ENCODE peak calls at places on chromosomes 2 and 18, in six cellular contexts. One of them, this sample, is unnamed.

GRCh38 chr18:51149605-51150429 is 47.7 kb downstream of the MEX3C start:
- DNase-seq in activated effector memory CD4-positive, alpha-beta T cell treated with anti-CD3 and anti-CD28 coated beads, Interleukin-2, amount 50 U/mL, for 16 hours: no peak
- DNase-seq in stimulated activated naive CD8-positive, alpha-beta T cell treated with anti-CD3 and anti-CD28 coated beads, Interleukin-15, Interleukin-2, amounts not matched to agents 100 U/mL and 50 U/mL, for 24 hours: peak; percentile 23
- DNase-seq in NCI-H1694: no peak
- DNase-seq in stimulated activated naive CD4-positive, alpha-beta T cell: no peak
- DNase-seq in DMS153: no peak
- DNase-seq in this sample: no peak

GRCh38 chr2:70728128-70728527 is 39.9 kb downstream of the ADD2 start:
- DNase-seq in NCI-H1694: no peak
- DNase-seq in DMS153: no peak
- DNase-seq in stimulated activated naive CD4-positive, alpha-beta T cell: no peak
- DNase-seq in stimulated activated naive CD8-positive, alpha-beta T cell treated with anti-CD3 and anti-CD28 coated beads, Interleukin-15, Interleukin-2, amounts not matched to agents 100 U/mL and 50 U/mL, for 24 hours: no peak
- DNase-seq in activated effector memory CD4-positive, alpha-beta T cell treated with anti-CD3 and anti-CD28 coated beads, Interleukin-2, amount 50 U/mL, for 16 hours: no peak
- DNase-seq in this sample: no peak

GRCh38 chr18:61132036-61132435 is 201.2 kb upstream of the CDH20 start:
- DNase-seq in activated effector memory CD4-positive, alpha-beta T cell treated with anti-CD3 and anti-CD28 coated beads, Interleukin-2, amount 50 U/mL, for 16 hours: no peak
- DNase-seq in stimulated activated naive CD4-positive, alpha-beta T cell: no peak
- DNase-seq in NCI-H1694: no peak
- DNase-seq in stimulated activated naive CD8-positive, alpha-beta T cell treated with anti-CD3 and anti-CD28 coated beads, Interleukin-15, Interleukin-2, amounts not matched to agents 100 U/mL and 50 U/mL, for 24 hours: no peak
- DNase-seq in DMS153: no peak
- DNase-seq in this sample: no peak

GRCh38 chr2:37201766-37202165 is 5.5 kb downstream of the CEBPZOS start:
- DNase-seq in DMS153: no peak
- DNase-seq in NCI-H1694: no peak
- DNase-seq in activated effector memory CD4-positive, alpha-beta T cell treated with anti-CD3 and anti-CD28 coated beads, Interleukin-2, amount 50 U/mL, for 16 hours: peak; percentile 67
- DNase-seq in stimulated activated naive CD4-positive, alpha-beta T cell: no peak
- DNase-seq in stimulated activated naive CD8-positive, alpha-beta T cell treated with anti-CD3 and anti-CD28 coated beads, Interleukin-15, Interleukin-2, amounts not matched to agents 100 U/mL and 50 U/mL, for 24 hours: peak; percentile 52
- DNase-seq in this sample: no peak

GRCh38 chr2:8144785-8145184 is 537.1 kb upstream of the ID2 start:
- DNase-seq in DMS153: no peak
- DNase-seq in activated effector memory CD4-positive, alpha-beta T cell treated with anti-CD3 and anti-CD28 coated beads, Interleukin-2, amount 50 U/mL, for 16 hours: no peak
- DNase-seq in NCI-H1694: no peak
- DNase-seq in stimulated activated naive CD4-positive, alpha-beta T cell: no peak
- DNase-seq in stimulated activated naive CD8-positive, alpha-beta T cell treated with anti-CD3 and anti-CD28 coated beads, Interleukin-15, Interleukin-2, amounts not matched to agents 100 U/mL and 50 U/mL, for 24 hours: no peak
- DNase-seq in this sample: no peak

GRCh38 chr2:217868911-217869334 is 133.9 kb downstream of the TNS1 start:
- DNase-seq in NCI-H1694: no peak
- DNase-seq in stimulated activated naive CD8-positive, alpha-beta T cell treated with anti-CD3 and anti-CD28 coated beads, Interleukin-15, Interleukin-2, amounts not matched to agents 100 U/mL and 50 U/mL, for 24 hours: no peak
- DNase-seq in DMS153: no peak
- DNase-seq in activated effector memory CD4-positive, alpha-beta T cell treated with anti-CD3 and anti-CD28 coated beads, Interleukin-2, amount 50 U/mL, for 16 hours: no peak
- DNase-seq in stimulated activated naive CD4-positive, alpha-beta T cell: no peak
- DNase-seq in this sample: no peak

GRCh38 chr2:241215421-241215820 is 26.9 kb downstream of the ANO7 start:
- DNase-seq in DMS153: no peak
- DNase-seq in NCI-H1694: peak; percentile 56
- DNase-seq in activated effector memory CD4-positive, alpha-beta T cell treated with anti-CD3 and anti-CD28 coated beads, Interleukin-2, amount 50 U/mL, for 16 hours: no peak
- DNase-seq in stimulated activated naive CD4-positive, alpha-beta T cell: no peak
- DNase-seq in stimulated activated naive CD8-positive, alpha-beta T cell treated with anti-CD3 and anti-CD28 coated beads, Interleukin-15, Interleukin-2, amounts not matched to agents 100 U/mL and 50 U/mL, for 24 hours: no peak
- DNase-seq in this sample: no peak

GRCh38 chr18:74598350-74599001 is 806 bp downstream of the ZNF407 start:
- DNase-seq in NCI-H1694: peak; percentile 13
- DNase-seq in activated effector memory CD4-positive, alpha-beta T cell treated with anti-CD3 and anti-CD28 coated beads, Interleukin-2, amount 50 U/mL, for 16 hours: peak; percentile 88
- DNase-seq in DMS153: peak; percentile 24
- DNase-seq in stimulated activated naive CD4-positive, alpha-beta T cell: peak; percentile 82
- DNase-seq in stimulated activated naive CD8-positive, alpha-beta T cell treated with anti-CD3 and anti-CD28 coated beads, Interleukin-15, Interleukin-2, amounts not matched to agents 100 U/mL and 50 U/mL, for 24 hours: peak; percentile 80
- DNase-seq in this sample: peak; percentile 55

GRCh38 chr2:156576005-156576404 is 139.8 kb downstream of the GPD2 start:
- DNase-seq in NCI-H1694: no peak
- DNase-seq in stimulated activated naive CD8-positive, alpha-beta T cell treated with anti-CD3 and anti-CD28 coated beads, Interleukin-15, Interleukin-2, amounts not matched to agents 100 U/mL and 50 U/mL, for 24 hours: no peak
- DNase-seq in activated effector memory CD4-positive, alpha-beta T cell treated with anti-CD3 and anti-CD28 coated beads, Interleukin-2, amount 50 U/mL, for 16 hours: no peak
- DNase-seq in stimulated activated naive CD4-positive, alpha-beta T cell: no peak
- DNase-seq in DMS153: no peak
- DNase-seq in this sample: no peak

GRCh38 chr2:72678036-72678435 is 147.8 kb downstream of the EXOC6B start:
- DNase-seq in DMS153: no peak
- DNase-seq in stimulated activated naive CD4-positive, alpha-beta T cell: no peak
- DNase-seq in stimulated activated naive CD8-positive, alpha-beta T cell treated with anti-CD3 and anti-CD28 coated beads, Interleukin-15, Interleukin-2, amounts not matched to agents 100 U/mL and 50 U/mL, for 24 hours: no peak
- DNase-seq in activated effector memory CD4-positive, alpha-beta T cell treated with anti-CD3 and anti-CD28 coated beads, Interleukin-2, amount 50 U/mL, for 16 hours: no peak
- DNase-seq in NCI-H1694: no peak
- DNase-seq in this sample: no peak

GRCh38 chr2:39717067-39717466 is 51.4 kb downstream of the TMEM178A start:
- DNase-seq in DMS153: no peak
- DNase-seq in activated effector memory CD4-positive, alpha-beta T cell treated with anti-CD3 and anti-CD28 coated beads, Interleukin-2, amount 50 U/mL, for 16 hours: no peak
- DNase-seq in stimulated activated naive CD8-positive, alpha-beta T cell treated with anti-CD3 and anti-CD28 coated beads, Interleukin-15, Interleukin-2, amounts not matched to agents 100 U/mL and 50 U/mL, for 24 hours: no peak
- DNase-seq in stimulated activated naive CD4-positive, alpha-beta T cell: no peak
- DNase-seq in NCI-H1694: peak; percentile 56
- DNase-seq in this sample: no peak

GRCh38 chr2:168571061-168571460 is 115.0 kb downstream of the CERS6 start:
- DNase-seq in activated effector memory CD4-positive, alpha-beta T cell treated with anti-CD3 and anti-CD28 coated beads, Interleukin-2, amount 50 U/mL, for 16 hours: no peak
- DNase-seq in DMS153: peak; percentile 27
- DNase-seq in stimulated activated naive CD8-positive, alpha-beta T cell treated with anti-CD3 and anti-CD28 coated beads, Interleukin-15, Interleukin-2, amounts not matched to agents 100 U/mL and 50 U/mL, for 24 hours: no peak
- DNase-seq in NCI-H1694: no peak
- DNase-seq in stimulated activated naive CD4-positive, alpha-beta T cell: no peak
- DNase-seq in this sample: no peak

GRCh38 chr2:10007440-10007839 is 35.9 kb upstream of the KLF11 start:
- DNase-seq in stimulated activated naive CD4-positive, alpha-beta T cell: no peak
- DNase-seq in stimulated activated naive CD8-positive, alpha-beta T cell treated with anti-CD3 and anti-CD28 coated beads, Interleukin-15, Interleukin-2, amounts not matched to agents 100 U/mL and 50 U/mL, for 24 hours: no peak
- DNase-seq in DMS153: no peak
- DNase-seq in NCI-H1694: no peak
- DNase-seq in activated effector memory CD4-positive, alpha-beta T cell treated with anti-CD3 and anti-CD28 coated beads, Interleukin-2, amount 50 U/mL, for 16 hours: peak; percentile 38
- DNase-seq in this sample: no peak

GRCh38 chr2:170713280-170714155 is 1.6 kb upstream of the SP5 start:
- DNase-seq in activated effector memory CD4-positive, alpha-beta T cell treated with anti-CD3 and anti-CD28 coated beads, Interleukin-2, amount 50 U/mL, for 16 hours: no peak
- DNase-seq in stimulated activated naive CD8-positive, alpha-beta T cell treated with anti-CD3 and anti-CD28 coated beads, Interleukin-15, Interleukin-2, amounts not matched to agents 100 U/mL and 50 U/mL, for 24 hours: no peak
- DNase-seq in NCI-H1694: no peak
- DNase-seq in DMS153: no peak
- DNase-seq in stimulated activated naive CD4-positive, alpha-beta T cell: peak; percentile 13
- DNase-seq in this sample: no peak

GRCh38 chr2:120486946-120487345 is 141.0 kb downstream of the INHBB start:
- DNase-seq in activated effector memory CD4-positive, alpha-beta T cell treated with anti-CD3 and anti-CD28 coated beads, Interleukin-2, amount 50 U/mL, for 16 hours: no peak
- DNase-seq in NCI-H1694: no peak
- DNase-seq in stimulated activated naive CD8-positive, alpha-beta T cell treated with anti-CD3 and anti-CD28 coated beads, Interleukin-15, Interleukin-2, amounts not matched to agents 100 U/mL and 50 U/mL, for 24 hours: no peak
- DNase-seq in DMS153: no peak
- DNase-seq in stimulated activated naive CD4-positive, alpha-beta T cell: no peak
- DNase-seq in this sample: no peak

GRCh38 chr2:219028141-219028540 is 13.2 kb downstream of the CFAP65 start:
- DNase-seq in stimulated activated naive CD8-positive, alpha-beta T cell treated with anti-CD3 and anti-CD28 coated beads, Interleukin-15, Interleukin-2, amounts not matched to agents 100 U/mL and 50 U/mL, for 24 hours: no peak
- DNase-seq in DMS153: no peak
- DNase-seq in activated effector memory CD4-positive, alpha-beta T cell treated with anti-CD3 and anti-CD28 coated beads, Interleukin-2, amount 50 U/mL, for 16 hours: no peak
- DNase-seq in NCI-H1694: no peak
- DNase-seq in stimulated activated naive CD4-positive, alpha-beta T cell: no peak
- DNase-seq in this sample: no peak

GRCh38 chr2:237316339-237316738 is 97.6 kb downstream of the COL6A3 start:
- DNase-seq in DMS153: no peak
- DNase-seq in activated effector memory CD4-positive, alpha-beta T cell treated with anti-CD3 and anti-CD28 coated beads, Interleukin-2, amount 50 U/mL, for 16 hours: no peak
- DNase-seq in stimulated activated naive CD8-positive, alpha-beta T cell treated with anti-CD3 and anti-CD28 coated beads, Interleukin-15, Interleukin-2, amounts not matched to agents 100 U/mL and 50 U/mL, for 24 hours: no peak
- DNase-seq in NCI-H1694: no peak
- DNase-seq in stimulated activated naive CD4-positive, alpha-beta T cell: no peak
- DNase-seq in this sample: no peak

GRCh38 chr2:64049633-64050220 is 30.5 kb upstream of the VPS54 start:
- DNase-seq in stimulated activated naive CD8-positive, alpha-beta T cell treated with anti-CD3 and anti-CD28 coated beads, Interleukin-15, Interleukin-2, amounts not matched to agents 100 U/mL and 50 U/mL, for 24 hours: peak; percentile 70
- DNase-seq in stimulated activated naive CD4-positive, alpha-beta T cell: peak; percentile 39
- DNase-seq in NCI-H1694: peak; percentile 47
- DNase-seq in activated effector memory CD4-positive, alpha-beta T cell treated with anti-CD3 and anti-CD28 coated beads, Interleukin-2, amount 50 U/mL, for 16 hours: peak; percentile 86
- DNase-seq in DMS153: peak; percentile 75
- DNase-seq in this sample: peak; percentile 36

GRCh38 chr18:63150326-63150725 is 169.2 kb downstream of the BCL2 start:
- DNase-seq in stimulated activated naive CD4-positive, alpha-beta T cell: no peak
- DNase-seq in NCI-H1694: no peak
- DNase-seq in activated effector memory CD4-positive, alpha-beta T cell treated with anti-CD3 and anti-CD28 coated beads, Interleukin-2, amount 50 U/mL, for 16 hours: no peak
- DNase-seq in stimulated activated naive CD8-positive, alpha-beta T cell treated with anti-CD3 and anti-CD28 coated beads, Interleukin-15, Interleukin-2, amounts not matched to agents 100 U/mL and 50 U/mL, for 24 hours: no peak
- DNase-seq in DMS153: no peak
- DNase-seq in this sample: no peak

GRCh38 chr2:10538224-10538894 is 90.2 kb upstream of the ODC1 start:
- DNase-seq in stimulated activated naive CD4-positive, alpha-beta T cell: no peak
- DNase-seq in activated effector memory CD4-positive, alpha-beta T cell treated with anti-CD3 and anti-CD28 coated beads, Interleukin-2, amount 50 U/mL, for 16 hours: no peak
- DNase-seq in DMS153: no peak
- DNase-seq in NCI-H1694: no peak
- DNase-seq in stimulated activated naive CD8-positive, alpha-beta T cell treated with anti-CD3 and anti-CD28 coated beads, Interleukin-15, Interleukin-2, amounts not matched to agents 100 U/mL and 50 U/mL, for 24 hours: no peak
- DNase-seq in this sample: no peak

GRCh38 chr2:62576276-62576939 is 70.4 kb upstream of the TMEM17 start:
- DNase-seq in DMS153: no peak
- DNase-seq in activated effector memory CD4-positive, alpha-beta T cell treated with anti-CD3 and anti-CD28 coated beads, Interleukin-2, amount 50 U/mL, for 16 hours: no peak
- DNase-seq in stimulated activated naive CD8-positive, alpha-beta T cell treated with anti-CD3 and anti-CD28 coated beads, Interleukin-15, Interleukin-2, amounts not matched to agents 100 U/mL and 50 U/mL, for 24 hours: no peak
- DNase-seq in NCI-H1694: no peak
- DNase-seq in stimulated activated naive CD4-positive, alpha-beta T cell: no peak
- DNase-seq in this sample: no peak

GRCh38 chr2:229562472-229563127 is 151.8 kb downstream of the DNER start:
- DNase-seq in activated effector memory CD4-positive, alpha-beta T cell treated with anti-CD3 and anti-CD28 coated beads, Interleukin-2, amount 50 U/mL, for 16 hours: no peak
- DNase-seq in NCI-H1694: no peak
- DNase-seq in stimulated activated naive CD8-positive, alpha-beta T cell treated with anti-CD3 and anti-CD28 coated beads, Interleukin-15, Interleukin-2, amounts not matched to agents 100 U/mL and 50 U/mL, for 24 hours: no peak
- DNase-seq in stimulated activated naive CD4-positive, alpha-beta T cell: no peak
- DNase-seq in DMS153: no peak
- DNase-seq in this sample: no peak

GRCh38 chr2:23541453-23542334 is 156.7 kb downstream of the KLHL29 start:
- DNase-seq in stimulated activated naive CD4-positive, alpha-beta T cell: no peak
- DNase-seq in stimulated activated naive CD8-positive, alpha-beta T cell treated with anti-CD3 and anti-CD28 coated beads, Interleukin-15, Interleukin-2, amounts not matched to agents 100 U/mL and 50 U/mL, for 24 hours: no peak
- DNase-seq in NCI-H1694: peak; percentile 48
- DNase-seq in DMS153: no peak
- DNase-seq in activated effector memory CD4-positive, alpha-beta T cell treated with anti-CD3 and anti-CD28 coated beads, Interleukin-2, amount 50 U/mL, for 16 hours: no peak
- DNase-seq in this sample: no peak

GRCh38 chr2:201858781-201859180 is 52.4 kb downstream of the CDK15 start:
- DNase-seq in DMS153: no peak
- DNase-seq in stimulated activated naive CD8-positive, alpha-beta T cell treated with anti-CD3 and anti-CD28 coated beads, Interleukin-15, Interleukin-2, amounts not matched to agents 100 U/mL and 50 U/mL, for 24 hours: peak; percentile 45
- DNase-seq in activated effector memory CD4-positive, alpha-beta T cell treated with anti-CD3 and anti-CD28 coated beads, Interleukin-2, amount 50 U/mL, for 16 hours: peak; percentile 64
- DNase-seq in NCI-H1694: no peak
- DNase-seq in stimulated activated naive CD4-positive, alpha-beta T cell: no peak
- DNase-seq in this sample: no peak

GRCh38 chr2:167954500-167954899 is 292.9 kb downstream of the STK39 start:
- DNase-seq in NCI-H1694: no peak
- DNase-seq in stimulated activated naive CD4-positive, alpha-beta T cell: no peak
- DNase-seq in stimulated activated naive CD8-positive, alpha-beta T cell treated with anti-CD3 and anti-CD28 coated beads, Interleukin-15, Interleukin-2, amounts not matched to agents 100 U/mL and 50 U/mL, for 24 hours: no peak
- DNase-seq in DMS153: no peak
- DNase-seq in activated effector memory CD4-positive, alpha-beta T cell treated with anti-CD3 and anti-CD28 coated beads, Interleukin-2, amount 50 U/mL, for 16 hours: no peak
- DNase-seq in this sample: no peak

GRCh38 chr2:176554107-176555048 is 285.1 kb downstream of the MTX2 start:
- DNase-seq in activated effector memory CD4-positive, alpha-beta T cell treated with anti-CD3 and anti-CD28 coated beads, Interleukin-2, amount 50 U/mL, for 16 hours: no peak
- DNase-seq in stimulated activated naive CD4-positive, alpha-beta T cell: peak; percentile 11
- DNase-seq in NCI-H1694: peak; percentile 91
- DNase-seq in stimulated activated naive CD8-positive, alpha-beta T cell treated with anti-CD3 and anti-CD28 coated beads, Interleukin-15, Interleukin-2, amounts not matched to agents 100 U/mL and 50 U/mL, for 24 hours: peak; percentile 27
- DNase-seq in DMS153: peak; percentile 72
- DNase-seq in this sample: peak; percentile 25

GRCh38 chr2:64562148-64562784 is 38.1 kb downstream of the AFTPH start:
- DNase-seq in NCI-H1694: peak; percentile 30
- DNase-seq in DMS153: peak; percentile 13
- DNase-seq in activated effector memory CD4-positive, alpha-beta T cell treated with anti-CD3 and anti-CD28 coated beads, Interleukin-2, amount 50 U/mL, for 16 hours: no peak
- DNase-seq in stimulated activated naive CD4-positive, alpha-beta T cell: no peak
- DNase-seq in stimulated activated naive CD8-positive, alpha-beta T cell treated with anti-CD3 and anti-CD28 coated beads, Interleukin-15, Interleukin-2, amounts not matched to agents 100 U/mL and 50 U/mL, for 24 hours: no peak
- DNase-seq in this sample: no peak

This sample was measured in GM12892.